ENCODE peak calls at places on chromosome 4, in seven cellular contexts. P is progenitor cell of endocrine pancreas, E is AG10803, V is astrocyte of the spinal cord, H is AG04449, R is heart left ventricle, M is BJ. B is an unnamed sample.

GRCh38 chr4:139641218-139641617 is 24.4 kb upstream of the MGST2 start:
- DNase-seq in R (no peak), M (no peak), H (no peak), E (peak; percentile 62), P (no peak), V (no peak), B (no peak)

GRCh38 chr4:4689694-4690440 is 148.0 kb upstream of the STX18 start:
- DNase-seq in H (no peak), M (no peak), R (no peak), P (no peak), E (peak; percentile 59), V (peak; percentile 47), B (no peak)

GRCh38 chr4:132818091-132818490 is 331.0 kb upstream of the PCDH10 start:
- DNase-seq in M (no peak), H (no peak), E (no peak), R (no peak), P (peak; percentile 28), V (no peak), B (no peak)

GRCh38 chr4:61958591-61958990 is 758.5 kb downstream of the ADGRL3 start:
- DNase-seq in V (no peak), M (no peak), R (no peak), E (no peak), P (no peak), H (no peak), B (no peak)

GRCh38 chr4:113760094-113760851 is 1.3 kb downstream of the CAMK2D start:
- DNase-seq in V (peak; percentile 62), H (no peak), M (no peak), E (peak; percentile 54), R (peak; percentile 33), P (no peak), B (no peak)

GRCh38 chr4:89196745-89197144 is 85.4 kb downstream of the TIGD2 start:
- DNase-seq in P (no peak), V (peak; percentile 12), H (no peak), E (peak; percentile 5), R (no peak), M (no peak), B (no peak)

GRCh38 chr4:140076307-140076706 is 77.7 kb downstream of the MAML3 start:
- DNase-seq in R (no peak), E (no peak), P (no peak), V (no peak), H (no peak), M (no peak), B (no peak)

GRCh38 chr4:113141901-113142346 is 92.5 kb downstream of the ANK2 start:
- DNase-seq in V (peak; percentile 86), H (peak; percentile 5), E (peak; percentile 78), M (peak; percentile 26), P (no peak), R (no peak), B (no peak)

GRCh38 chr4:15776871-15777648 is 1.1 kb upstream of the CD38 start:
- DNase-seq in H (no peak), V (no peak), R (no peak), E (no peak), M (no peak), P (no peak), B (no peak)

GRCh38 chr4:67106846-67107467 is 438.3 kb downstream of the CENPC start:
- DNase-seq in R (no peak), V (no peak), P (no peak), M (no peak), E (no peak), H (no peak), B (peak; percentile 20)

GRCh38 chr4:26030260-26030667 is 116.2 kb downstream of the SMIM20 start:
- DNase-seq in R (no peak), E (no peak), P (no peak), H (no peak), V (no peak), M (no peak), B (no peak)

GRCh38 chr4:15410750-15411149 is 17.1 kb upstream of the C1QTNF7 start:
- DNase-seq in E (no peak), R (no peak), V (no peak), H (no peak), M (no peak), P (no peak), B (no peak)

GRCh38 chr4:146981651-146982050 is 36.0 kb upstream of the TTC29 start:
- DNase-seq in M (peak; percentile 24), E (peak; percentile 35), V (peak; percentile 14), R (no peak), P (no peak), H (peak; percentile 14), B (no peak)

GRCh38 chr4:7460591-7460990 is 25.9 kb upstream of the PSAPL1 start:
- DNase-seq in V (peak; percentile 4), H (no peak), M (no peak), R (no peak), E (peak; percentile 7), P (no peak), B (no peak)

GRCh38 chr4:26356067-26356466 is 35.3 kb downstream of the RBPJ start:
- DNase-seq in V (peak; percentile 54), R (peak; percentile 33), H (no peak), M (no peak), E (peak; percentile 34), P (no peak), B (no peak)

GRCh38 chr4:6257243-6258025 is 12.2 kb upstream of the WFS1 start:
- DNase-seq in M (no peak), P (no peak), V (peak; percentile 8), E (no peak), H (no peak), R (no peak), B (no peak)

GRCh38 chr4:48813984-48814383 is 16.9 kb upstream of the OCIAD1 start:
- DNase-seq in R (no peak), H (no peak), E (no peak), P (no peak), M (no peak), V (no peak), B (peak; percentile 27)

GRCh38 chr4:156799121-156799589 is 172.4 kb downstream of the PDGFC start:
- DNase-seq in H (no peak), P (no peak), M (no peak), R (no peak), V (no peak), E (peak; percentile 83), B (no peak)

GRCh38 chr4:150257338-150257737 is 179.1 kb downstream of the DCLK2 start:
- DNase-seq in E (no peak), M (no peak), H (no peak), V (no peak), R (no peak), P (no peak), B (no peak)

DNA sequence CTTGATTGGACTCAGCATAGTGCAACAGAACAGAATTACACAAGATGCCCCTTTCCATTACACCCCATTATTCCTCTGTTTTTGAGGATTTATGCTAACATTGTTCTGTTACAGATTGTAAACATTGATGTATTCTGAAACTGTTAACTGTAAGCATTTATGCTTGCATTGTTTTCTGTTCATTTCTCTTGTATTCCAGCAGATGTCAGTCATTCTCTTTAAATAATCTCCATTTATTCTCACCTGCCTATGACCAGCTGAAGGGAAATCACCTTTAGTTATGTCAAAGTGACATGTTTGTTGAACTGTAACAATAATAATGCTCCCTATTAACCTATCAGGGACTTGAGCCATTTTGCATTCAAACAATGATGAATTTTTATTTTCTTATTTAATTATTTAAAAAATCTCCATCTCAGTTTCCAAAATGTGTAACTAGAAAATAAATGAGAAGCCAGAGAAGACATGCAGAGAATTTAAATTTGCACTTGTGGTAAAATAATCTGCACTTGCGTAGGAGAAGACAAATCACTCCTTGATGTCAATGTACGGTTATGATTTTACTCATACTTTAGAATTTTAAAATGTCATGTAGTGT is 58.0 kb downstream of the SPCS3 start:
- DNase-seq in R (no peak), V (peak; percentile 52), H (no peak), P (no peak), E (peak; percentile 25), M (no peak), B (no peak)
- TF ChIP-seq CTCF in R (peak; percentile 59), V (peak; percentile 42), H (peak; percentile 39), P (peak; percentile 57), E (peak; percentile 71), M (peak; percentile 48), B (peak; percentile 61)

GRCh38 chr4:3450643-3451042 is 8.9 kb downstream of the HGFAC start:
- DNase-seq in P (no peak), V (no peak), R (no peak), M (no peak), H (no peak), E (no peak), B (no peak)

GRCh38 chr4:3449574-3450534 is 8.1 kb downstream of the HGFAC start:
- DNase-seq in E (no peak), R (no peak), P (no peak), H (no peak), M (no peak), V (no peak), B (no peak)

GRCh38 chr4:3449047-3449573 is 7.3 kb downstream of the HGFAC start:
- DNase-seq in P (no peak), H (no peak), M (no peak), V (no peak), E (no peak), R (no peak), B (no peak)

GRCh38 chr4:3451956-3452355 is 10.2 kb downstream of the HGFAC start:
- DNase-seq in P (no peak), R (no peak), V (peak; percentile 40), H (peak; percentile 12), M (peak; percentile 26), E (peak; percentile 59), B (no peak)

DNA sequence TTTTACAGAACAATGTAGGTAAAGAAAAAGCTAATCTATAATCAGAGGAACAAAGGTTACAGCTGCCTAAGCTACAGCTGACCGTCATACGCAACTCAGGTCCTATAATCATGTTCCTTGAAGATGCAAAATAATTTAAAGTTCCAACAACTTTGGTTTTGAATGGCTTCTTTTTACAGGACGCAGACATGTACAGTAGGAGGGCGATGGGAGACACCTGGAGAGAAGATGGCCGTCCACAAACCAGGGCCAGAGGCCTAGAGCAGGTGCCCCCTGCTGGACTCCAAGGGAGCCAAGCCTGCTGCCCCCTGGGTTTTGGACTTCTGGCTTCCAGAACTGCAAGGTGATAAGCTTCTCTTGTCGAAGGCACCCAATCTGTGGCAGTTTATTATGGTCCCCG is 10.6 kb downstream of the HGFAC start:
- DNase-seq in V (no peak), H (no peak), E (no peak), P (no peak), R (no peak), M (no peak), B (no peak)
- TF ChIP-seq CTCF in V (peak; percentile 41), H (peak; percentile 26), E (peak; percentile 18), P (peak; percentile 59), R (no peak), M (peak; percentile 31), B (peak; percentile 2)

DNA sequence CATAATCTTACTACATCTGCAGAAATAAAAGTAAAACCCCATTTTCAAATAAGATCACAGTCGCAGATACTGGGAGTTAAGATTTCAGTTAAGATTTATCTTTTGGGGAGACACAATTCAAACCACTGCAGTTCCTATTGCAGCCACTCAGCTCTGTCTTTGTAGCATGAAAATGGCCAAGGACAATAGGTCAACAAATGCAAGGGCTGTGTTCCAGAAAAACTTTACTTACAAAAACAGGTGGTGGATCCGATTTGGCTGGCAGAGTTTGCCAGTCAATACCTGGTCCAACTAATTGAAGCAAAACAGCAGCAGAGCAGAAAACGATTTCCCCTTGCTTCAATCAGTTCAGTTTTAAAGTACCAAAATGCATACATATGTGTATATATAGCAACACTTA is 77.4 kb downstream of the TENM3 start:
- DNase-seq in V (no peak), R (no peak), H (no peak), E (no peak), P (no peak), M (no peak), B (no peak)
- TF ChIP-seq CTCF in V (no peak), R (no peak), H (no peak), E (no peak), P (no peak), M (no peak), B (no peak)

GRCh38 chr4:154559141-154559841 is 3.5 kb upstream of the FGB start:
- DNase-seq in M (no peak), E (peak; percentile 43), R (no peak), V (peak; percentile 63), P (no peak), H (no peak), B (no peak)
- TF ChIP-seq CTCF in M (peak; percentile 51), E (peak; percentile 63), R (no peak), V (peak; percentile 63), P (peak; percentile 77), H (peak; percentile 59), B (peak; percentile 65)